ENCODE peak calls at places on chromosomes 3 and 15, in seven cellular contexts. One of them, this sample, is unnamed.

GRCh38 chr15:40398413-40398873 is 7.2 kb upstream of the IVD start:
- DNase-seq in HepG2: no peak
- DNase-seq in SK-N-SH: no peak
- DNase-seq in H1: no peak
- DNase-seq in HCT116: no peak
- DNase-seq in K562: no peak
- DNase-seq in GM12878: peak
- DNase-seq in this sample: no peak

GRCh38 chr15:96058103-96058851 is 272.2 kb upstream of the NR2F2 start:
- DNase-seq in K562: no peak
- DNase-seq in GM12878: peak
- DNase-seq in SK-N-SH: no peak
- DNase-seq in HepG2: no peak
- DNase-seq in H1: no peak
- DNase-seq in HCT116: no peak
- DNase-seq in this sample: no peak

GRCh38 chr3:4684976-4685375 is 191.8 kb downstream of the ITPR1 start:
- DNase-seq in K562: no peak
- DNase-seq in GM12878: no peak
- DNase-seq in H1: no peak
- DNase-seq in SK-N-SH: no peak
- DNase-seq in HCT116: no peak
- DNase-seq in HepG2: no peak
- DNase-seq in this sample: no peak

GRCh38 chr3:119279101-119279554 is 15.1 kb upstream of the ARHGAP31 start:
- DNase-seq in K562: no peak
- DNase-seq in SK-N-SH: no peak
- DNase-seq in HCT116: no peak
- DNase-seq in HepG2: no peak
- DNase-seq in H1: no peak
- DNase-seq in GM12878: no peak
- DNase-seq in this sample: no peak

GRCh38 chr3:176992565-176992964 is 204.7 kb downstream of the TBL1XR1 start:
- DNase-seq in K562: no peak
- DNase-seq in SK-N-SH: no peak
- DNase-seq in GM12878: no peak
- DNase-seq in HCT116: no peak
- DNase-seq in H1: no peak
- DNase-seq in HepG2: no peak
- DNase-seq in this sample: no peak

GRCh38 chr3:182081096-182081495 is 369.4 kb downstream of the SOX2 start:
- DNase-seq in K562: no peak
- DNase-seq in SK-N-SH: no peak
- DNase-seq in HCT116: no peak
- DNase-seq in HepG2: no peak
- DNase-seq in H1: no peak
- DNase-seq in GM12878: no peak
- DNase-seq in this sample: no peak

GRCh38 chr15:98719169-98719515 is 70.8 kb downstream of the IGF1R start:
- DNase-seq in GM12878: no peak
- DNase-seq in HepG2: no peak
- DNase-seq in SK-N-SH: no peak
- DNase-seq in K562: no peak
- DNase-seq in H1: no peak
- DNase-seq in HCT116: no peak
- DNase-seq in this sample: no peak

GRCh38 chr15:78147566-78147965 is 1.6 kb upstream of the IDH3A start:
- DNase-seq in HCT116: no peak
- DNase-seq in HepG2: no peak
- DNase-seq in K562: no peak
- DNase-seq in SK-N-SH: no peak
- DNase-seq in GM12878: no peak
- DNase-seq in H1: no peak
- DNase-seq in this sample: no peak

GRCh38 chr3:184563569-184563925 is 2.0 kb downstream of the EPHB3 start:
- DNase-seq in GM12878: no peak
- DNase-seq in H1: no peak
- DNase-seq in SK-N-SH: no peak
- DNase-seq in HCT116: no peak
- DNase-seq in K562: no peak
- DNase-seq in HepG2: no peak
- DNase-seq in this sample: peak

GRCh38 chr15:68585574-68586273 is 6.9 kb downstream of the CORO2B start:
- DNase-seq in H1: no peak
- DNase-seq in SK-N-SH: no peak
- DNase-seq in K562: no peak
- DNase-seq in HCT116: no peak
- DNase-seq in HepG2: peak
- DNase-seq in GM12878: no peak
- DNase-seq in this sample: no peak

GRCh38 chr15:85879334-85880163 is 84.8 kb upstream of the KLHL25 start:
- DNase-seq in HCT116: no peak
- DNase-seq in H1: no peak
- DNase-seq in SK-N-SH: no peak
- DNase-seq in HepG2: no peak
- DNase-seq in GM12878: no peak
- DNase-seq in K562: no peak
- DNase-seq in this sample: peak

GRCh38 chr15:63089260-63090043 is 32.2 kb upstream of the LACTB start:
- DNase-seq in HCT116: no peak
- DNase-seq in GM12878: no peak
- DNase-seq in H1: peak
- DNase-seq in HepG2: peak
- DNase-seq in K562: no peak
- DNase-seq in SK-N-SH: peak
- DNase-seq in this sample: no peak

GRCh38 chr3:126480864-126481263 is 5.2 kb upstream of the ZXDC start:
- DNase-seq in HCT116: no peak
- DNase-seq in K562: no peak
- DNase-seq in H1: no peak
- DNase-seq in SK-N-SH: no peak
- DNase-seq in GM12878: no peak
- DNase-seq in HepG2: no peak
- DNase-seq in this sample: no peak

GRCh38 chr3:138862924-138863775 is 28.4 kb upstream of the PIK3CB start:
- DNase-seq in H1: no peak
- DNase-seq in K562: peak
- DNase-seq in GM12878: no peak
- DNase-seq in HepG2: peak
- DNase-seq in HCT116: peak
- DNase-seq in SK-N-SH: no peak
- DNase-seq in this sample: peak

GRCh38 chr15:56817266-56817665 is 84.0 kb upstream of the ZNF280D start:
- DNase-seq in HepG2: no peak
- DNase-seq in K562: no peak
- DNase-seq in GM12878: no peak
- DNase-seq in HCT116: no peak
- DNase-seq in SK-N-SH: no peak
- DNase-seq in H1: no peak
- DNase-seq in this sample: no peak

GRCh38 chr15:29401644-29402043 is 132.0 kb upstream of the NSMCE3 start:
- DNase-seq in K562: no peak
- DNase-seq in GM12878: no peak
- DNase-seq in H1: no peak
- DNase-seq in HCT116: no peak
- DNase-seq in HepG2: no peak
- DNase-seq in SK-N-SH: no peak
- DNase-seq in this sample: no peak

GRCh38 chr15:29410342-29410741 is 140.7 kb upstream of the NSMCE3 start:
- DNase-seq in SK-N-SH: no peak
- DNase-seq in HepG2: no peak
- DNase-seq in GM12878: no peak
- DNase-seq in H1: no peak
- DNase-seq in K562: no peak
- DNase-seq in HCT116: no peak
- DNase-seq in this sample: peak

GRCh38 chr15:29409890-29410289 is 140.3 kb upstream of the NSMCE3 start:
- DNase-seq in SK-N-SH: no peak
- DNase-seq in HepG2: no peak
- DNase-seq in HCT116: no peak
- DNase-seq in H1: no peak
- DNase-seq in K562: no peak
- DNase-seq in GM12878: no peak
- DNase-seq in this sample: no peak

GRCh38 chr15:29403778-29404177 is 134.2 kb upstream of the NSMCE3 start:
- DNase-seq in HepG2: peak
- DNase-seq in GM12878: no peak
- DNase-seq in SK-N-SH: no peak
- DNase-seq in HCT116: peak
- DNase-seq in K562: no peak
- DNase-seq in H1: peak
- DNase-seq in this sample: peak

DNA sequence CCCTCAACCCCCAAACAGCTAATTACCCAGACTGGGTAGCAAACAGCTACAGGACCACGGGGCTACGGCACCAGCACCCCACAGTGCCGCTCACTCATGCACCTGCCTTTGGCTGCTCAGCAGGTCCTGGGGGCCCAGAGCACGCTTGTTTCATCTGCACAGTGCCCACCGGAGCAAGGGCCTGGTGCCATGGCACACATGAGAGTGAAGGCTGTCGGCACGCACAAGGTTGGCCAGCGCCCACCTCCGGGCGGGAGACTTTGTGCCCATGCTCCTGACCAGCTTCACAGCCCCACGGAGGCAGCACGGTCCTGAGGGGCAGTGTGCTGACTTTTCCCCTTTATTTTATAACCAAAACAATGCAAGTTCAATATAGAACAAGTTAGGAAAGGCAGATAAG is 135.9 kb upstream of the NSMCE3 start:
- DNase-seq in H1: no peak
- DNase-seq in HepG2: no peak
- DNase-seq in K562: no peak
- DNase-seq in GM12878: no peak
- DNase-seq in SK-N-SH: no peak
- DNase-seq in HCT116: no peak
- DNase-seq in this sample: no peak
- TF ChIP-seq JUND in H1: no peak
- TF ChIP-seq JUND in HepG2: no peak
- TF ChIP-seq JUND in K562: no peak
- TF ChIP-seq JUND in GM12878: no peak
- TF ChIP-seq JUND in SK-N-SH: no peak
- TF ChIP-seq JUND in HCT116: no peak
- TF ChIP-seq JUND in this sample: no peak

DNA sequence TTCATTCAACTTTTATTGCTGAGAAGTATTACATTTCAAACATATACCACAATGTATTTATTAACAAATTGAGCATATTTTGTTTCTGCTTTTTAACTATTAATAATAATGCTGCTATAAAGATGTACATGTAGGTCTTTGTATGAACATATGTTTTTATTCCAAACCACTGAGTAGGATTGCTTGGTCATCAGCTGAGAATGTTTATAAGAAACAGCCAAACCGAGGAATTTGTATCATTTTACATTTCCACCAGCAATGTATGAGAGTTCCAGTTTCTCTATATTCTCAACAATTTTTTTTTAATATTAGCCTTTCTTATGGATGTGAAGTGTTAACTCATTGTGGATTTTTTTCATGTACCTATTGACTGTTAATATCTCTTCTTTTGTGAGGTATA is 119.5 kb upstream of the MDFIC2 start:
- DNase-seq in H1: no peak
- DNase-seq in K562: no peak
- DNase-seq in GM12878: no peak
- DNase-seq in HCT116: no peak
- DNase-seq in HepG2: no peak
- DNase-seq in SK-N-SH: no peak
- DNase-seq in this sample: no peak
- TF ChIP-seq JUND in H1: no peak
- TF ChIP-seq JUND in K562: no peak
- TF ChIP-seq JUND in GM12878: no peak
- TF ChIP-seq JUND in HCT116: no peak
- TF ChIP-seq JUND in HepG2: no peak
- TF ChIP-seq JUND in SK-N-SH: no peak
- TF ChIP-seq JUND in this sample: no peak

DNA sequence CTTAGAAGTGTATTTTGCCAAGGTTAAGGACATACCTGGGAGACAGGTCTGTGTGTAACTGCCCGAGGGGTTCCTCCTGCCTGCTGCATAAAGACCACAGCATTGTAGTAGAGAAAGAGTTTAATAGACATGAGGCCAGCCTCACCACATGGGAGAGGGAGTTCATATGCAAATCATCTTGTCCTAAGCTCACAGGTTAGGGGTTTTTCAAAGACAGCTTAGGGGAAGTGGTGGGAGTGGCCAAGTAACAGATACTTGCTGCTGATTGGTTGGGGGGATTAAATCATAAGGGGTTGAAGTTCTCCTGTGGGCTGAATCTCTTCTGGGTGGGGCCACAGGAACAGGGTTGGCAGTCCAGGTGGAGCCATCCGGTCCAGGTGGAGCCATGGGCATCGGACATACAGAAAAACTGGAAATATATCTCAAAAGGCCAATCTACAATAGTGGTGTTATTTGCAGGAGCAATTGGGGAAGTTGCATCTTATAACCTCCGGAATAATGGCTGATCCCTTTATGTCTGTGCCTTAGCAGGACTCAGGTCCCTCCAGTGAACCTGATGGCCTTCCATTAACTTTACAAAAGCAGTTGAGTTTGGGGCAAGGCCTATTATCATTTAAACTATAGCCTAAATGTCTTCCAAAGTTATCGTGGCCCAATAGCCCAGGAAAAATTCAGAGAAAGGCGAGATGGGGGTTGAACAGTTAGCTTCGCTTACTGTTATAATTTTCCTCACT is 86.0 kb upstream of the MFGE8 start:
- DNase-seq in HepG2: no peak
- DNase-seq in GM12878: no peak
- DNase-seq in H1: no peak
- DNase-seq in SK-N-SH: no peak
- DNase-seq in HCT116: no peak
- DNase-seq in K562: no peak
- DNase-seq in this sample: no peak
- TF ChIP-seq JUND in HepG2: no peak
- TF ChIP-seq JUND in GM12878: no peak
- TF ChIP-seq JUND in H1: no peak
- TF ChIP-seq JUND in SK-N-SH: no peak
- TF ChIP-seq JUND in HCT116: no peak
- TF ChIP-seq JUND in K562: no peak
- TF ChIP-seq JUND in this sample: no peak

GRCh38 chr15:36805278-36805677 is 225.9 kb downstream of the CDIN1 start:
- DNase-seq in HCT116: no peak
- DNase-seq in GM12878: no peak
- DNase-seq in SK-N-SH: no peak
- DNase-seq in H1: no peak
- DNase-seq in K562: no peak
- DNase-seq in HepG2: no peak
- DNase-seq in this sample: no peak

GRCh38 chr15:36803773-36804172 is 224.3 kb downstream of the CDIN1 start:
- DNase-seq in H1: no peak
- DNase-seq in SK-N-SH: no peak
- DNase-seq in HCT116: no peak
- DNase-seq in GM12878: no peak
- DNase-seq in K562: no peak
- DNase-seq in HepG2: no peak
- DNase-seq in this sample: peak

GRCh38 chr15:36807134-36807764 is 227.8 kb downstream of the CDIN1 start:
- DNase-seq in K562: no peak
- DNase-seq in SK-N-SH: no peak
- DNase-seq in H1: no peak
- DNase-seq in GM12878: no peak
- DNase-seq in HepG2: no peak
- DNase-seq in HCT116: no peak
- DNase-seq in this sample: no peak

GRCh38 chr15:36798789-36799188 is 219.4 kb downstream of the CDIN1 start:
- DNase-seq in HepG2: no peak
- DNase-seq in SK-N-SH: no peak
- DNase-seq in K562: no peak
- DNase-seq in GM12878: no peak
- DNase-seq in H1: no peak
- DNase-seq in HCT116: no peak
- DNase-seq in this sample: no peak

GRCh38 chr15:36802861-36803531 is 223.6 kb downstream of the CDIN1 start:
- DNase-seq in GM12878: no peak
- DNase-seq in HCT116: no peak
- DNase-seq in SK-N-SH: no peak
- DNase-seq in HepG2: no peak
- DNase-seq in H1: no peak
- DNase-seq in K562: no peak
- DNase-seq in this sample: no peak
- TF ChIP-seq JUND in GM12878: no peak
- TF ChIP-seq JUND in HCT116: no peak
- TF ChIP-seq JUND in SK-N-SH: no peak
- TF ChIP-seq JUND in HepG2: no peak
- TF ChIP-seq JUND in H1: no peak
- TF ChIP-seq JUND in K562: no peak
- TF ChIP-seq JUND in this sample: no peak

This sample was measured in T47D.